ENCODE peak calls at places on chromosomes 6 and 20, in nine cellular contexts. K, Z, Y, B, N, C, P, S and J are unnamed samples.

GRCh38 chr6:75504902-75505233 is 11.3 kb upstream of the FILIP1 start:
- ATAC-seq in C (peak; percentile 16), B (no peak), N (peak; percentile 71), P (peak; percentile 30), S (no peak), K (peak; percentile 53), Y (no peak), Z (no peak), J (peak; percentile 76)

GRCh38 chr6:163310096-163310972 is 104.2 kb upstream of the QKI start:
- ATAC-seq in C (no peak), K (no peak), Z (no peak), S (no peak), N (no peak), Y (no peak), B (no peak), P (no peak), J (no peak)

GRCh38 chr20:60295214-60295613 is 337.0 kb downstream of the CDH26 start:
- ATAC-seq in K (no peak), B (no peak), P (no peak), C (no peak), S (no peak), Y (no peak), Z (no peak), N (no peak), J (no peak)

GRCh38 chr6:41371461-41371991 is 36.1 kb downstream of the NCR2 start:
- ATAC-seq in C (peak; percentile 60), S (no peak), P (peak; percentile 63), K (peak; percentile 75), Z (peak; percentile 30), Y (no peak), N (peak; percentile 62), B (no peak), J (peak; percentile 35)

GRCh38 chr20:48850257-48850656 is 22.5 kb upstream of the PREX1 start:
- ATAC-seq in C (no peak), Z (no peak), K (no peak), S (no peak), Y (no peak), N (no peak), P (no peak), B (no peak), J (no peak)

GRCh38 chr6:117536317-117536716 is 53.8 kb downstream of the DCBLD1 start:
- ATAC-seq in P (no peak), N (no peak), Z (no peak), S (no peak), Y (no peak), C (no peak), K (no peak), B (no peak), J (no peak)

GRCh38 chr6:24272148-24272547 is 85.7 kb downstream of the DCDC2 start:
- ATAC-seq in K (no peak), S (no peak), Z (no peak), N (no peak), B (no peak), C (no peak), Y (no peak), P (no peak), J (no peak)

GRCh38 chr6:1527098-1527497 is 82.6 kb upstream of the FOXC1 start:
- ATAC-seq in K (peak; percentile 68), S (no peak), Y (peak; percentile 55), B (peak; percentile 69), P (peak; percentile 43), N (peak; percentile 79), C (peak; percentile 76), Z (peak; percentile 74), J (peak; percentile 40)

GRCh38 chr20:2631228-2631627 is 21.2 kb upstream of the NOP56 start:
- ATAC-seq in P (no peak), C (no peak), N (no peak), K (no peak), Y (peak; percentile 45), S (no peak), Z (peak; percentile 50), B (no peak), J (no peak)

GRCh38 chr20:38426006-38426405 is 9.1 kb downstream of the SNHG17 start:
- ATAC-seq in S (no peak), Y (peak; percentile 87), K (no peak), P (no peak), C (peak; percentile 70), B (no peak), N (no peak), Z (no peak), J (peak; percentile 77)

GRCh38 chr6:26537846-26538571 is at the start of gene HMGN4:
- ATAC-seq in S (peak; percentile 68), Z (peak; percentile 85), C (peak; percentile 88), K (peak; percentile 86), P (peak; percentile 93), Y (peak; percentile 77), N (peak; percentile 88), B (peak; percentile 65), J (peak; percentile 85)

GRCh38 chr6:30480536-30481156 is 8.7 kb upstream of the HLA-E start:
- ATAC-seq in Y (peak; percentile 26), B (peak; percentile 36), P (peak; percentile 15), C (no peak), Z (peak; percentile 5), N (no peak), S (no peak), K (no peak), J (no peak)

GRCh38 chr20:64003970-64004725 is 23.2 kb downstream of the PRPF6 start:
- ATAC-seq in K (no peak), N (no peak), C (peak; percentile 49), Z (no peak), P (peak; percentile 17), B (no peak), S (no peak), Y (no peak), J (no peak)

GRCh38 chr20:64006902-64007301 is 26.0 kb downstream of the PRPF6 start:
- ATAC-seq in B (no peak), N (no peak), K (no peak), S (no peak), C (no peak), Z (no peak), P (no peak), Y (no peak), J (no peak)

GRCh38 chr20:64006490-64006889 is 25.6 kb downstream of the PRPF6 start:
- ATAC-seq in B (no peak), P (no peak), S (no peak), N (no peak), C (no peak), Z (no peak), K (no peak), Y (no peak), J (no peak)

GRCh38 chr20:64001607-64002011 is 20.7 kb downstream of the PRPF6 start:
- ATAC-seq in Y (peak; percentile 78), P (no peak), N (no peak), K (no peak), Z (no peak), S (no peak), C (no peak), B (no peak), J (no peak)

DNA sequence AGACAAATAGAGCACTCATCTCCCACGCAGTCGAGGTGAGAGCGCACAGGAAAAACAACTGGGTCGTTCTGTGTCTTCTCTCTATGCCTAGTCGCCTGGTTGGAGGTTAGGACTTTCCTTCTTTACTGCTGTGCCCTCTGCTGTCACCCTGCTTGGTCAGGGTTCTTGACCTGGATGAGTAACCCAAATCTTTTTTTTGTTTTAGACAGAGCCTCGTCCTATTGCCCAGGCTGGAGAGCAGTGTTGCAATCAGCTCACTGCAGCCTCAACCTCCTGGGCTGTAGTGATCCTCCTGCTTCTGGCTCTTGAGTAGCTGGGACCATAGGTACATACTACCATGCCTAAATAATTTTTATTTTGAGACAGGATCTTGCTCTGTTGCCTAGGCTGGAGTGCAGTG is 24.5 kb downstream of the PRPF6 start:
- ATAC-seq in P (no peak), Y (no peak), S (no peak), K (no peak), Z (no peak), B (no peak), C (no peak), N (no peak), J (no peak)
- H3K4me1 ChIP-seq in P (peaks cover 4% of the 10 kb centered on the region), Y (no peaks in the 10 kb centered on the region), S (no peaks in the 10 kb centered on the region), K (no peaks in the 10 kb centered on the region), Z (no peaks in the 10 kb centered on the region), B (no peaks in the 10 kb centered on the region), C (no peaks in the 10 kb centered on the region), N (no peaks in the 10 kb centered on the region), J (peaks cover 19% of the 10 kb centered on the region)

DNA sequence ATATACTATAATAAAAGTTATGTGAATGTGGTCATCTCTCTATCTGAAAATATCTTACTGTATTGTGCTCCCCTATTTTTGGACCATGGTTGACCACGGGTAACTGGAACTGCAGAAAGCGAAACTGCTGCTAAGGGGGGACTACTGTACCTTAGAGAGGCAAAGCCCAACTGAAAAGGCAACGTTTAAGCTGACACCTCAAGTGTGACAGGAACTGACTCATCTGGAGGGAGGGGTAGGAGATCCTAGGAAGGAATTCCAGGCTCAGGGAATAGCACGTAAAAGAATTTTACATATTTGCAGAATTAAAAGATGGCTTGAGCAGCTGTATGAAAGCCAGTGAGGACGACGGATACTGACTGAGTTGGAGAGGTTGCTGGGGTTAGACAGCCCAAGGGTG is 34.8 kb downstream of the ELOVL2 start:
- ATAC-seq in K (no peak), Z (peak; percentile 20), C (peak; percentile 14), P (no peak), S (no peak), Y (peak; percentile 17), N (no peak), B (no peak), J (no peak)
- H3K4me1 ChIP-seq in K (peaks cover 8% of the 10 kb centered on the region), Z (peaks cover 14% of the 10 kb centered on the region), C (no peaks in the 10 kb centered on the region), P (peaks cover 9% of the 10 kb centered on the region), S (no peaks in the 10 kb centered on the region), Y (peaks cover 42% of the 10 kb centered on the region), N (no peaks in the 10 kb centered on the region), B (no peaks in the 10 kb centered on the region), J (no peaks in the 10 kb centered on the region)

DNA sequence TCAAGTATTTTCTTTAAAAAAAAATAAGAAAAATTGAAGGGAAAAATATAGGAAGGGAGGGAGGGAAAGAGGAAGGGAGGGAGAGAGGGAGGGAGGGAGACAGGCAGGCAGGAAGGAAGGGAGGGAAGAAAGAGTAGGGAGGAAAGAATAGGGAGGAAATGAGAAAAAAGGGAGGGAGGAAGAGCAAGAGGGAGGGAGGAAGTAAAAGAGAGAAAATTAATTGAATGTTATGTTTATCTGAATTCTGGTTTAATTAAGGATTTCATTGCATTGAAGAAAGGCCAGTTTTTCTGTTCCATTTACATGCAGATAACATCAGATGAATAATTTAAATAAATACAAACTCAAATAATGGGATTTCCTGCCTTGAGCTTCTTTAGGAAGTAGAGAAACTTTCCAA is 47.8 kb downstream of the TENT5A start:
- ATAC-seq in S (no peak), N (no peak), Y (no peak), C (no peak), P (no peak), B (no peak), K (no peak), Z (no peak), J (no peak)
- H3K4me1 ChIP-seq in S (peaks cover 10% of the 10 kb centered on the region), N (no peaks in the 10 kb centered on the region), Y (no peaks in the 10 kb centered on the region), C (no peaks in the 10 kb centered on the region), P (no peaks in the 10 kb centered on the region), B (no peaks in the 10 kb centered on the region), K (peaks cover 4% of the 10 kb centered on the region), Z (no peaks in the 10 kb centered on the region), J (no peaks in the 10 kb centered on the region)

DNA sequence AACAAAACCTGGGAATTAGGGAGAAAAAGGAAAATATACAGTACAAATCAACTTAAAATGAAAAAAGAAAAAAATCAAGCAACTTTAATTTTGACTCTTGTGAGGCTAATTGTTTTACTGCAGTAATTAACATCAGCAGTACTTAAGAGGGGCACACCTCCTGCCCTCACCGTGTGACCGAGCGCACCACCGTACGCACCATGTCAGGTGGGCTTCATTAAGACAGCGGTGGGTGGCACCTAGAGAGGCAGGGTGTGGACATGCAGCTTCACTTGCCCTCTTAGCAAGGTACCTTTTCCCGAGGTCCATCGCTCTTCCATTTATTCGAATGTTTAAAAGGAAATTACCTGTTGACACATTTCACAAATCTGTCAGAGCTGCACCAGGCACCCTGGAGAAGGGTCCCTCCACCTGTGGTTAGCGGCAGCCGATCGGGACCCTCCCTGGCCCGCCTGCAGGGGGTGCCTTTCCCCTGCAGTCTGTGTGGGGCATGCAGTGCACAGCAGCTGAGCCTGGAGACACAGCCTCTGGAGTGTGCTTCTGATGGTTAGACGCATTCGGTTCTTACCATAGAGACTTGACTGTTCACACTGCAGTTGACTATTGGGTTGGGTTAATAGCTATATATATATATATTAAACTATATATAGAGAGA is 184.1 kb downstream of the TMEM242 start:
- ATAC-seq in B (no peak), Z (peak; percentile 99), N (no peak), C (no peak), K (no peak), Y (no peak), S (no peak), P (no peak), J (no peak)
- H3K4me1 ChIP-seq in B (no peaks in the 10 kb centered on the region), Z (peaks cover 6% of the 10 kb centered on the region), N (peaks cover 4% of the 10 kb centered on the region), C (peaks cover 5% of the 10 kb centered on the region), K (peaks cover 22% of the 10 kb centered on the region), Y (peaks cover 11% of the 10 kb centered on the region), S (peaks cover 29% of the 10 kb centered on the region), P (peaks cover 18% of the 10 kb centered on the region), J (peaks cover 24% of the 10 kb centered on the region)